ENCODE peak calls at places on chromosomes 3 and 15, in five cellular contexts. R is GM19239, G is mucosa of descending colon, P is osteocyte, L is H54. F is an unnamed sample.

GRCh38 chr3:44056446-44057240 is 185.0 kb upstream of the TOPAZ1 start:
- DNase-seq in R (no peak), G (no peak), P (no peak), L (no peak), F (no peak)

GRCh38 chr3:96478496-96478895 is 335.9 kb upstream of the EPHA6 start:
- DNase-seq in R (no peak), G (no peak), P (no peak), L (no peak), F (no peak)

GRCh38 chr15:75669191-75669878 is 21.6 kb downstream of the SNX33 start:
- DNase-seq in R (no peak), G (no peak), P (no peak), L (no peak), F (no peak)

GRCh38 chr3:61608072-61608471 is 46.7 kb downstream of the PTPRG start:
- DNase-seq in R (no peak), G (no peak), P (no peak), L (no peak), F (no peak)

GRCh38 chr3:72041531-72041930 is 256.6 kb upstream of the PROK2 start:
- DNase-seq in R (no peak), G (peak), P (no peak), L (no peak), F (no peak)

GRCh38 chr3:32847520-32847919 is 29.7 kb downstream of the TRIM71 start:
- DNase-seq in R (no peak), G (no peak), P (no peak), L (no peak), F (no peak)

GRCh38 chr3:185508330-185508729 is 9.5 kb upstream of the TMEM41A start:
- DNase-seq in R (no peak), G (no peak), P (no peak), L (no peak), F (no peak)

GRCh38 chr3:134237454-134238145 is 13.1 kb downstream of the RYK start:
- DNase-seq in R (no peak), G (no peak), P (no peak), L (no peak), F (no peak)

GRCh38 chr15:92226020-92226612 is 167.6 kb upstream of the ST8SIA2 start:
- DNase-seq in R (peak), G (peak), P (no peak), L (no peak), F (no peak)

GRCh38 chr3:45026038-45026437 is at the start of gene CLEC3B:
- DNase-seq in R (no peak), G (peak), P (no peak), L (no peak), F (no peak)

GRCh38 chr3:42653560-42654330 is at the start of gene ZBTB47:
- DNase-seq in R (no peak), G (peak), P (no peak), L (no peak), F (peak)

GRCh38 chr3:164208026-164208425 is 870.3 kb downstream of the SI start:
- DNase-seq in R (no peak), G (no peak), P (no peak), L (no peak), F (no peak)

GRCh38 chr3:178875157-178875556 is 196.5 kb downstream of the ZMAT3 start:
- DNase-seq in R (no peak), G (no peak), P (no peak), L (no peak), F (no peak)

GRCh38 chr15:76979331-76979925 is 15.5 kb upstream of the PSTPIP1 start:
- DNase-seq in R (no peak), G (no peak), P (peak), L (no peak), F (no peak)

GRCh38 chr3:193970773-193971206 is 165.2 kb upstream of the HES1 start:
- DNase-seq in R (no peak), G (peak), P (no peak), L (no peak), F (no peak)

GRCh38 chr15:63968700-63969099 is 77.6 kb downstream of the DAPK2 start:
- DNase-seq in R (no peak), G (peak), P (peak), L (no peak), F (no peak)

GRCh38 chr3:1600700-1601418 is 497.8 kb upstream of the CNTN4 start:
- DNase-seq in R (no peak), G (no peak), P (no peak), L (no peak), F (no peak)

GRCh38 chr15:86444527-86444926 is 364.9 kb downstream of the AGBL1 start:
- DNase-seq in R (no peak), G (no peak), P (no peak), L (no peak), F (no peak)

GRCh38 chr3:194079702-194080172 is 56.2 kb upstream of the HES1 start:
- DNase-seq in R (no peak), G (no peak), P (no peak), L (no peak), F (no peak)

GRCh38 chr15:88623061-88623460 is 1.9 kb downstream of the AEN start:
- DNase-seq in R (no peak), G (no peak), P (no peak), L (peak), F (no peak)

GRCh38 chr3:124862006-124862405 is 25.2 kb downstream of the ITGB5 start:
- DNase-seq in R (no peak), G (no peak), P (no peak), L (no peak), F (no peak)

GRCh38 chr3:177551431-177551836 is 354.2 kb upstream of the TBL1XR1 start:
- DNase-seq in R (no peak), G (no peak), P (no peak), L (no peak), F (no peak)

GRCh38 chr15:40937762-40938529 is 8.8 kb downstream of the DLL4 start:
- DNase-seq in R (no peak), G (no peak), P (no peak), L (peak), F (no peak)

GRCh38 chr15:38707802-38708671 is 143.4 kb upstream of the RASGRP1 start:
- DNase-seq in R (peak), G (peak), P (no peak), L (no peak), F (peak)

GRCh38 chr3:146505496-146505895 is 36.1 kb upstream of the PLSCR2 start:
- DNase-seq in R (no peak), G (no peak), P (no peak), L (no peak), F (no peak)

GRCh38 chr3:177749836-177750235 is 552.6 kb upstream of the TBL1XR1 start:
- DNase-seq in R (no peak), G (no peak), P (no peak), L (no peak), F (no peak)

GRCh38 chr3:32994045-32994444 is 42.6 kb downstream of the CCR4 start:
- DNase-seq in R (no peak), G (no peak), P (no peak), L (no peak), F (no peak)

GRCh38 chr3:69986419-69986818 is 13.1 kb upstream of the SAMMSON start:
- DNase-seq in R (no peak), G (no peak), P (no peak), L (no peak), F (no peak)

GRCh38 chr15:51155906-51156305 is 61.2 kb upstream of the TNFAIP8L3 start:
- DNase-seq in R (no peak), G (no peak), P (no peak), L (no peak), F (no peak)

GRCh38 chr3:151923901-151924300 is 50.5 kb downstream of the SUCNR1 start:
- DNase-seq in R (no peak), G (no peak), P (no peak), L (no peak), F (no peak)

GRCh38 chr15:37695719-37696118 is 238.7 kb upstream of the TMCO5A start:
- DNase-seq in R (no peak), G (no peak), P (no peak), L (no peak), F (no peak)

GRCh38 chr3:121895121-121895520 is 920 bp downstream of the SLC15A2 start:
- DNase-seq in R (no peak), G (no peak), P (no peak), L (no peak), F (no peak)

GRCh38 chr3:183385698-183386590 is 42.5 kb downstream of the MCF2L2 start:
- DNase-seq in R (peak), G (peak), P (no peak), L (peak), F (peak)

GRCh38 chr3:33061782-33062181 is 35.2 kb downstream of the GLB1 start:
- DNase-seq in R (no peak), G (no peak), P (no peak), L (peak), F (no peak)

GRCh38 chr3:94532951-94533350 is 470.1 kb downstream of the NSUN3 start:
- DNase-seq in R (no peak), G (no peak), P (no peak), L (no peak), F (no peak)

GRCh38 chr3:101556064-101556463 is 5.6 kb upstream of the TRMT10C start:
- DNase-seq in R (no peak), G (no peak), P (no peak), L (no peak), F (no peak)

GRCh38 chr3:187319699-187320302 is 28.3 kb upstream of the MASP1 start:
- DNase-seq in R (peak), G (peak), P (peak), L (peak), F (peak)

F was measured in GM12891.